ENCODE peak calls at places on chromosomes 7 and 10, in four cellular contexts. C is HFF-Myc, E is GM13977, X is chondrocyte. V is an unnamed sample.

GRCh38 chr7:150903627-150904026 is 51.3 kb downstream of the AOC1 start:
- DNase-seq in X (no peak), E (no peak), C (no peak), V (no peak)

GRCh38 chr7:154640266-154640865 is 362.6 kb downstream of the PAXIP1 start:
- DNase-seq in E (no peak), C (no peak), X (no peak), V (no peak)

GRCh38 chr7:24773646-24774045 is 16.4 kb upstream of the GSDME start:
- DNase-seq in X (no peak), C (no peak), E (no peak), V (no peak)

GRCh38 chr7:99235925-99236324 is 28.0 kb upstream of the KPNA7 start:
- DNase-seq in X (no peak), E (no peak), C (no peak), V (no peak)

GRCh38 chr10:73744690-73744994 is 470 bp downstream of the SEC24C start:
- DNase-seq in E (no peak), C (no peak), X (no peak), V (peak; percentile 74)

GRCh38 chr7:42880392-42880791 is 31.5 kb downstream of the C7orf25 start:
- DNase-seq in C (no peak), X (no peak), E (no peak), V (no peak)

GRCh38 chr7:143305423-143306070 is 10.4 kb upstream of the CLCN1 start:
- DNase-seq in X (no peak), C (no peak), E (peak; percentile 40), V (no peak)

GRCh38 chr7:102841290-102841689 is 71.5 kb upstream of the LRRC17 start:
- DNase-seq in E (no peak), X (no peak), C (no peak), V (no peak)

GRCh38 chr10:35336921-35337741 is 822 bp downstream of the CCNY start:
- DNase-seq in E (peak; percentile 61), X (peak; percentile 94), C (no peak), V (peak; percentile 72)

GRCh38 chr10:79375321-79376077 is 28.2 kb downstream of the PPIF start:
- DNase-seq in X (peak; percentile 77), C (no peak), E (no peak), V (peak; percentile 63)

GRCh38 chr10:131728829-131729228 is 172.0 kb upstream of the PPP2R2D start:
- DNase-seq in E (no peak), C (no peak), X (no peak), V (peak; percentile 54)

GRCh38 chr7:27145167-27145883 is 1.8 kb upstream of the HOXA5 start:
- DNase-seq in X (peak; percentile 62), C (no peak), E (no peak), V (peak; percentile 68)

GRCh38 chr10:110387983-110388681 is 83.4 kb upstream of the SMNDC1 start:
- DNase-seq in X (no peak), E (peak; percentile 68), C (peak; percentile 59), V (no peak)

GRCh38 chr10:7529638-7530037 is 118.8 kb upstream of the SFMBT2 start:
- DNase-seq in C (no peak), E (no peak), X (no peak), V (no peak)

GRCh38 chr7:110724811-110725210 is 366.1 kb upstream of the LRRN3 start:
- DNase-seq in E (no peak), C (no peak), X (no peak), V (no peak)

GRCh38 chr7:138369797-138370196 is 90.3 kb upstream of the TRIM24 start:
- DNase-seq in X (no peak), C (no peak), E (no peak), V (no peak)

GRCh38 chr7:23863209-23863798 is 153.3 kb downstream of the STK31 start:
- DNase-seq in X (no peak), C (no peak), E (peak; percentile 10), V (no peak)

GRCh38 chr7:73768661-73769480 is 1.2 kb downstream of the CLDN3 start:
- DNase-seq in X (no peak), C (no peak), E (no peak), V (no peak)

GRCh38 chr10:76302936-76303656 is 871.7 kb downstream of the LRMDA start:
- DNase-seq in E (no peak), C (no peak), X (no peak), V (no peak)

GRCh38 chr7:43764039-43764789 is 5.7 kb downstream of the BLVRA start:
- DNase-seq in C (no peak), E (peak; percentile 50), X (no peak), V (no peak)

GRCh38 chr10:97724341-97724941 is 10.9 kb downstream of the MARVELD1 start:
- DNase-seq in E (no peak), X (no peak), C (no peak), V (no peak)

GRCh38 chr10:123011987-123012386 is 3.2 kb downstream of the ACADSB start:
- DNase-seq in C (no peak), E (no peak), X (no peak), V (no peak)

GRCh38 chr7:45564485-45564884 is 9.7 kb upstream of the ADCY1 start:
- DNase-seq in C (no peak), E (no peak), X (no peak), V (no peak)

GRCh38 chr10:21355591-21356011 is 169.9 kb downstream of the SKIDA1 start:
- DNase-seq in X (no peak), E (no peak), C (no peak), V (no peak)

GRCh38 chr7:95886501-95887090 is 114.2 kb downstream of the DYNC1I1 start:
- DNase-seq in C (no peak), E (no peak), X (no peak), V (no peak)

GRCh38 chr7:42233939-42234338 is 3.1 kb downstream of the GLI3 start:
- DNase-seq in X (no peak), E (no peak), C (no peak), V (no peak)

GRCh38 chr10:110311357-110311949 is 6.7 kb upstream of the SMNDC1 start:
- DNase-seq in E (peak; percentile 44), X (no peak), C (peak; percentile 46), V (no peak)

GRCh38 chr7:99193527-99194214 is 14.2 kb downstream of the KPNA7 start:
- DNase-seq in X (no peak), E (no peak), C (no peak), V (no peak)

GRCh38 chr10:71302874-71303568 is 16.0 kb upstream of the SLC29A3 start:
- DNase-seq in E (peak; percentile 61), X (no peak), C (no peak), V (no peak)

GRCh38 chr7:112272921-112273561 is 66.5 kb downstream of the ZNF277 start:
- DNase-seq in C (no peak), E (no peak), X (no peak), V (no peak)

GRCh38 chr7:68613405-68613804 is 984.9 kb upstream of the AUTS2 start:
- DNase-seq in X (no peak), C (no peak), E (no peak), V (no peak)

GRCh38 chr7:78146546-78146945 is 348.0 kb downstream of the PHTF2 start:
- DNase-seq in X (no peak), C (no peak), E (no peak), V (no peak)

GRCh38 chr7:10657201-10657600 is 316.5 kb upstream of the PHF14 start:
- DNase-seq in X (no peak), E (no peak), C (no peak), V (no peak)

GRCh38 chr10:38156416-38157269 is 62.5 kb downstream of the ZNF37A start:
- DNase-seq in E (no peak), C (no peak), X (peak; percentile 92), V (no peak)

GRCh38 chr10:1360581-1361164 is 304.5 kb downstream of the WDR37 start:
- DNase-seq in X (no peak), E (no peak), C (no peak), V (no peak)

GRCh38 chr10:119686465-119687191 is 35.4 kb downstream of the BAG3 start:
- DNase-seq in X (no peak), C (no peak), E (peak; percentile 78), V (peak; percentile 77)

GRCh38 chr7:1248077-1248458 is 15.4 kb downstream of the UNCX start:
- DNase-seq in E (no peak), X (peak; percentile 37), C (no peak), V (no peak)

GRCh38 chr7:121126801-121127534 is 138.5 kb downstream of the CPED1 start:
- DNase-seq in E (no peak), C (no peak), X (no peak), V (no peak)

GRCh38 chr10:124423813-124424212 is 5.1 kb upstream of the OAT start:
- DNase-seq in C (no peak), E (no peak), X (no peak), V (no peak)

DNA sequence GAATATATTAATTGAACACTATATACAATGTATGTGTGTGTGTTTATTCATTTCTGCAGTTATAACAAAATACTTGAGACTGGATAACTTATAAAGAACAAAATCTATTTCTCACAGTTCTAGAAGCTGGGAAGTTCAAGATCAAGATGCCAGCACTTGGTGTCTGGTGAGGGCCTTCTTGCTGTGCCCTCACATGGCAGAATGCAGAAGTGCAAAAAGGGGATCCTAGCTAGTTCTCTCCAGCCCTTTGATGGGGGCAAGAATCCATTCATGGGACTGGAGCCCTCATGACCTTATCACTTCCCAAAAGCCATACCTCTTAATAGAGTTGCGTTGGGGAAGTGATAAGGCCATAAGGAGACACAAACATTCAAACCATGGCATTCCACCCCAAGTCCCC is 8.4 kb downstream of the GRB10 start:
- DNase-seq in C (no peak), X (no peak), E (no peak), V (no peak)
- TF ChIP-seq CTCF in C (no peak), X (peak; percentile 23), E (no peak), V (no peak)

DNA sequence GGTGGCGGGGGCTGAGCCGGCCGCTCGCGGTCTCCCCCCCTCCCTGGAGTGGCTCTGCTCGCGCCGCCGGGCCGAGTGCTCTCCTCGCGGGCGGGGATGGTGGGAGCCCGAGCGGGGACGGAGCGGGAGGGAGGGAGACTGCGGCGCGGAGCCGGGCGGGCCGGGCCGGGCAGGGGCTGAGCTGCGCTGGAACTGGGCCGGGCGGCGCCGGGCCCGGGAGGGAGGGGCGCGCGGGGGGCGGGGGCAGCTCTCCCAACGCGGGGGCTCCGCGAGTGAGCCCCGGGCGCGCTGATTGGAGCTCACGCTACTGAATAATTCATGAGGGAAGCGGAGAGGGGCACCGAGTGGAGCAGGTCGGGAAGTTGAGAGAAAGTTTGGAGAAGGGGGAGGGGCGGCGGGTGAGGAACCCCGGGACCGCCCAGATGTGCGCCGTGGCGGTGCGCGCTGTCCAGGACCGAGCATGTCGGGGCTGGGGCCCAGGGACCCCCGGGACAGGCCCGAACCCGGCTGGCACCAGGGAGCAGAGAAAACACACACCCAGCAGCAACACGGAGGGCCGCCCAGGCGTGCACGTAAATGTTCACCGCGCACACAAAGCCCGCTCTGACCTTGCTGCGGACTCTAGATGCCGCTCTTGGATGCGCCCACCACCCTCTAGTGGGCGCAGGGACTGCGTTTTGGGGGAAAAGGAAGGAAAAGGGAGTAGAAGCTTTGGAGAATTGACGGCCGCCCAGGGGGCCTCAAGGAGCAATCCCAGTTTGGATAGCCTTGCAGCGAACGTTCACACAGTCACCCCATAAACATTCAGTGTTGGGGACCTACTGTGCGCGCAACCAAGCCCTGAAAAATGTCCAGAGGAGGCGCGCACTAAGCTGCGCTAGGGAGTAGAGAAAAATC is at the start of gene EPHB4:
- DNase-seq in X (no peak), C (peak; percentile 56), E (peak; percentile 42), V (peak; percentile 87)
- TF ChIP-seq CTCF in X (peak; percentile 77), C (peak; percentile 66), E (no peak), V (peak; percentile 69)

GRCh38 chr7:158588878-158589442 is 1.3 kb upstream of the PTPRN2 start:
- DNase-seq in X (no peak), C (no peak), E (no peak), V (no peak)
- TF ChIP-seq CTCF in X (no peak), C (no peak), E (no peak), V (no peak)

GRCh38 chr10:77756319-77757232 is 119.0 kb upstream of the KCNMA1 start:
- DNase-seq in X (no peak), C (peak; percentile 30), E (peak; percentile 57), V (no peak)
- TF ChIP-seq CTCF in X (peak; percentile 95), C (peak; percentile 88), E (peak; percentile 76), V (peak; percentile 80)

GRCh38 chr10:74927701-74928100 is 101.3 kb downstream of the KAT6B start:
- DNase-seq in X (no peak), E (no peak), C (no peak), V (no peak)
- TF ChIP-seq CTCF in X (no peak), E (no peak), C (no peak), V (no peak)

V was measured in type B pancreatic cell.